ENCODE peak calls at places on chromosome 12, in five cellular contexts. One of them, this sample, is unnamed.

GRCh38 chr12:56256326-56256960 is 1.7 kb downstream of the ANKRD52 start:
- DNase-seq in neuronal stem cell: no peak
- DNase-seq in H9: peak
- DNase-seq in H1: no peak
- DNase-seq in trophoblast cell: no peak
- DNase-seq in this sample: peak

GRCh38 chr12:116708826-116709756 is 28.8 kb downstream of the SPRING1 start:
- DNase-seq in neuronal stem cell: peak
- DNase-seq in H9: peak
- DNase-seq in H1: no peak
- DNase-seq in trophoblast cell: peak
- DNase-seq in this sample: peak

GRCh38 chr12:5910790-5911548 is 34.1 kb downstream of the ANO2 start:
- DNase-seq in neuronal stem cell: no peak
- DNase-seq in H9: peak
- DNase-seq in H1: no peak
- DNase-seq in trophoblast cell: no peak
- DNase-seq in this sample: no peak

GRCh38 chr12:105977256-105978051 is 161.3 kb downstream of the NUAK1 start:
- DNase-seq in neuronal stem cell: no peak
- DNase-seq in H9: no peak
- DNase-seq in H1: no peak
- DNase-seq in trophoblast cell: peak
- DNase-seq in this sample: peak

GRCh38 chr12:63918788-63919300 is 74.3 kb downstream of the SRGAP1 start:
- DNase-seq in neuronal stem cell: no peak
- DNase-seq in H9: no peak
- DNase-seq in H1: no peak
- DNase-seq in trophoblast cell: no peak
- DNase-seq in this sample: peak

GRCh38 chr12:43882578-43883178 is 46.8 kb downstream of the TMEM117 start:
- DNase-seq in neuronal stem cell: peak
- DNase-seq in H9: no peak
- DNase-seq in H1: no peak
- DNase-seq in trophoblast cell: peak
- DNase-seq in this sample: peak

GRCh38 chr12:125259525-125259924 is 194.3 kb downstream of the AACS start:
- DNase-seq in neuronal stem cell: no peak
- DNase-seq in H9: no peak
- DNase-seq in H1: no peak
- DNase-seq in trophoblast cell: no peak
- DNase-seq in this sample: no peak

GRCh38 chr12:95605875-95606274 is 54.6 kb upstream of the USP44 start:
- DNase-seq in neuronal stem cell: no peak
- DNase-seq in H9: no peak
- DNase-seq in H1: no peak
- DNase-seq in trophoblast cell: no peak
- DNase-seq in this sample: no peak

GRCh38 chr12:116136340-116136739 is 141.2 kb downstream of the MED13L start:
- DNase-seq in neuronal stem cell: no peak
- DNase-seq in H9: no peak
- DNase-seq in H1: no peak
- DNase-seq in trophoblast cell: no peak
- DNase-seq in this sample: peak

GRCh38 chr12:31585271-31585670 is 5.7 kb downstream of the DENND5B start:
- DNase-seq in neuronal stem cell: no peak
- DNase-seq in H9: no peak
- DNase-seq in H1: no peak
- DNase-seq in trophoblast cell: peak
- DNase-seq in this sample: peak

GRCh38 chr12:91335724-91336123 is 153.1 kb upstream of the DCN start:
- DNase-seq in neuronal stem cell: no peak
- DNase-seq in H9: no peak
- DNase-seq in H1: no peak
- DNase-seq in trophoblast cell: no peak
- DNase-seq in this sample: no peak

GRCh38 chr12:53995311-53996187 is 4.4 kb upstream of the HOXC9 start:
- DNase-seq in neuronal stem cell: no peak
- DNase-seq in H9: peak
- DNase-seq in H1: no peak
- DNase-seq in trophoblast cell: peak
- DNase-seq in this sample: peak

GRCh38 chr12:96985515-96986362 is 78.7 kb downstream of the NEDD1 start:
- DNase-seq in neuronal stem cell: no peak
- DNase-seq in H9: peak
- DNase-seq in H1: no peak
- DNase-seq in trophoblast cell: peak
- DNase-seq in this sample: no peak

GRCh38 chr12:121467638-121468403 is 67.9 kb downstream of the RNF34 start:
- DNase-seq in neuronal stem cell: peak
- DNase-seq in H9: peak
- DNase-seq in H1: no peak
- DNase-seq in trophoblast cell: peak
- DNase-seq in this sample: peak

GRCh38 chr12:96889273-96889933 is 17.7 kb upstream of the NEDD1 start:
- DNase-seq in neuronal stem cell: no peak
- DNase-seq in H9: no peak
- DNase-seq in H1: no peak
- DNase-seq in trophoblast cell: peak
- DNase-seq in this sample: no peak

GRCh38 chr12:81330480-81330879 is 252.6 kb downstream of the ACSS3 start:
- DNase-seq in neuronal stem cell: no peak
- DNase-seq in H9: no peak
- DNase-seq in H1: no peak
- DNase-seq in trophoblast cell: no peak
- DNase-seq in this sample: no peak

GRCh38 chr12:51183816-51184215 is 10.9 kb upstream of the TFCP2 start:
- DNase-seq in neuronal stem cell: no peak
- DNase-seq in H9: no peak
- DNase-seq in H1: no peak
- DNase-seq in trophoblast cell: peak
- DNase-seq in this sample: peak

GRCh38 chr12:109513977-109514376 is 36.5 kb downstream of the UBE3B start:
- DNase-seq in neuronal stem cell: no peak
- DNase-seq in H9: no peak
- DNase-seq in H1: no peak
- DNase-seq in trophoblast cell: no peak
- DNase-seq in this sample: no peak

GRCh38 chr12:13534242-13534641 is 337.7 kb downstream of the EMP1 start:
- DNase-seq in neuronal stem cell: no peak
- DNase-seq in H9: no peak
- DNase-seq in H1: no peak
- DNase-seq in trophoblast cell: no peak
- DNase-seq in this sample: no peak

GRCh38 chr12:42468341-42468821 is 121.2 kb downstream of the PRICKLE1 start:
- DNase-seq in neuronal stem cell: no peak
- DNase-seq in H9: no peak
- DNase-seq in H1: no peak
- DNase-seq in trophoblast cell: no peak
- DNase-seq in this sample: no peak

GRCh38 chr12:42459336-42459847 is 130.2 kb downstream of the PRICKLE1 start:
- DNase-seq in neuronal stem cell: no peak
- DNase-seq in H9: peak
- DNase-seq in H1: no peak
- DNase-seq in trophoblast cell: no peak
- DNase-seq in this sample: no peak

GRCh38 chr12:42458575-42458974 is 131.0 kb downstream of the PRICKLE1 start:
- DNase-seq in neuronal stem cell: no peak
- DNase-seq in H9: no peak
- DNase-seq in H1: no peak
- DNase-seq in trophoblast cell: no peak
- DNase-seq in this sample: no peak

GRCh38 chr12:42463671-42464070 is 125.9 kb downstream of the PRICKLE1 start:
- DNase-seq in neuronal stem cell: no peak
- DNase-seq in H9: no peak
- DNase-seq in H1: no peak
- DNase-seq in trophoblast cell: no peak
- DNase-seq in this sample: no peak

GRCh38 chr12:42462486-42462885 is 127.1 kb downstream of the PRICKLE1 start:
- DNase-seq in neuronal stem cell: no peak
- DNase-seq in H9: no peak
- DNase-seq in H1: no peak
- DNase-seq in trophoblast cell: peak
- DNase-seq in this sample: no peak
- H2BK12ac ChIP-seq in neuronal stem cell: no peak
- H2BK12ac ChIP-seq in H9: no peak
- H2BK12ac ChIP-seq in H1: no peak
- H2BK12ac ChIP-seq in trophoblast cell: no peak
- H2BK12ac ChIP-seq in this sample: no peak

GRCh38 chr12:77372469-77372868 is 307.1 kb upstream of the E2F7 start:
- DNase-seq in neuronal stem cell: no peak
- DNase-seq in H9: no peak
- DNase-seq in H1: no peak
- DNase-seq in trophoblast cell: no peak
- DNase-seq in this sample: no peak

GRCh38 chr12:77377116-77377515 is 311.7 kb upstream of the E2F7 start:
- DNase-seq in neuronal stem cell: no peak
- DNase-seq in H9: no peak
- DNase-seq in H1: no peak
- DNase-seq in trophoblast cell: no peak
- DNase-seq in this sample: peak

GRCh38 chr12:77374687-77375086 is 309.3 kb upstream of the E2F7 start:
- DNase-seq in neuronal stem cell: no peak
- DNase-seq in H9: no peak
- DNase-seq in H1: no peak
- DNase-seq in trophoblast cell: no peak
- DNase-seq in this sample: no peak

GRCh38 chr12:77368379-77368778 is 303.0 kb upstream of the E2F7 start:
- DNase-seq in neuronal stem cell: no peak
- DNase-seq in H9: no peak
- DNase-seq in H1: no peak
- DNase-seq in trophoblast cell: no peak
- DNase-seq in this sample: no peak

DNA sequence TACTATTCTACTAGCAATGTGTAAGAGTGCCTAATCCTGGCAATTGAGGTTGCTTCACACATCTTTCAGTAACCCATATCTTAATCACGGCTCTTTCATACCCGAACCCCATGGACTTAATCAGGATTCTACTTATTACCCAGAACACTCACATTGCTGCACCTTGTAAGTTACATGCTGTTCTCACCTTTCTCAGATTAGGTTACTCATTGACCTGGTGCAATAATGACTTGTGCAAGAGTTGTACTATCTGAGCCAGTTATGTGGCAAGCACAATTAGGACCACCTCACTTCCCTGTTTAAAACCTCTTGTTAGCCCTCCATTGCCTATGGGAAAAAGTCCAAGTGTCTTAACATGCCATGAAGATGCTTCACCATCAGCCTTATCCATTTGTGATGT is 306.7 kb upstream of the E2F7 start:
- DNase-seq in neuronal stem cell: no peak
- DNase-seq in H9: no peak
- DNase-seq in H1: no peak
- DNase-seq in trophoblast cell: no peak
- DNase-seq in this sample: no peak
- H2BK12ac ChIP-seq in neuronal stem cell: no peak
- H2BK12ac ChIP-seq in H9: no peak
- H2BK12ac ChIP-seq in H1: no peak
- H2BK12ac ChIP-seq in trophoblast cell: no peak
- H2BK12ac ChIP-seq in this sample: no peak

GRCh38 chr12:110543252-110543959 is 39.7 kb downstream of the PPTC7 start:
- DNase-seq in neuronal stem cell: no peak
- DNase-seq in H9: no peak
- DNase-seq in H1: no peak
- DNase-seq in trophoblast cell: no peak
- DNase-seq in this sample: peak
- H2BK12ac ChIP-seq in neuronal stem cell: no peak
- H2BK12ac ChIP-seq in H9: no peak
- H2BK12ac ChIP-seq in H1: no peak
- H2BK12ac ChIP-seq in trophoblast cell: no peak
- H2BK12ac ChIP-seq in this sample: no peak

DNA sequence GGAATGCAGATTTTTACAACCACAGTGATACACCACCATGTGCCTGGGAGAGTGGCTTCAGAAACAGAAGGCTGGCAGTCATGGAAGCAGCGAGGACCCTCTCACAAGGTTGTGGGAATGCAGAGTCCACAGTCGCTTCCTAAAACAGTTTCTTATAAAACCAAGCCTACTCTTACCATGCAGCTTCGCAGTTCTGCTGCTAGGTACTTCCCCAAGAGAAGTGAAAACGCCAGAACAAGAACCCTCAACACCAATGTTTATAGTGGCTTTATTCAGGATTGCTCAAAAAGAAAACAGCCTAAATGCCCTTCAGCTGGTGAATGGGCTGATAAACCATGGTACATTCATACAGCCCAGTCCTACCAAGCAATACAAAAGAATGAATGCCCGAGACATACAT is 87.2 kb downstream of the DDX51 start:
- DNase-seq in neuronal stem cell: no peak
- DNase-seq in H9: no peak
- DNase-seq in H1: no peak
- DNase-seq in trophoblast cell: peak
- DNase-seq in this sample: no peak
- H2BK12ac ChIP-seq in neuronal stem cell: no peak
- H2BK12ac ChIP-seq in H9: no peak
- H2BK12ac ChIP-seq in H1: no peak
- H2BK12ac ChIP-seq in trophoblast cell: no peak
- H2BK12ac ChIP-seq in this sample: no peak

GRCh38 chr12:52975820-52976573 is 27.1 kb downstream of the KRT18 start:
- DNase-seq in neuronal stem cell: no peak
- DNase-seq in H9: peak
- DNase-seq in H1: no peak
- DNase-seq in trophoblast cell: peak
- DNase-seq in this sample: peak
- H2BK12ac ChIP-seq in neuronal stem cell: peak
- H2BK12ac ChIP-seq in H9: no peak
- H2BK12ac ChIP-seq in H1: peak
- H2BK12ac ChIP-seq in trophoblast cell: peak
- H2BK12ac ChIP-seq in this sample: peak